ENCODE peak calls at places on chromosome 1, in ten cellular contexts. U, O, Y, C, S, T, V, Z, L and E are unnamed samples.

GRCh38 chr1:175268720-175269119 is 76.1 kb upstream of the KIAA0040 start:
- DNase-seq in V (no peak), O (no peak), Z (no peak), L (no peak), T (no peak), Y (no peak), C (no peak), S (peak), U (no peak), E (peak)

GRCh38 chr1:110185181-110185580 is 24.9 kb upstream of the KCNC4 start:
- DNase-seq in Y (peak), U (peak), V (no peak), T (no peak), S (no peak), L (no peak), C (no peak), Z (no peak), O (no peak), E (no peak)

GRCh38 chr1:48645883-48646282 is 130.8 kb downstream of the BEND5 start:
- DNase-seq in T (no peak), S (no peak), Y (no peak), O (no peak), V (no peak), U (no peak), L (no peak), C (no peak), Z (no peak), E (no peak)

GRCh38 chr1:178166625-178167024 is 72.7 kb downstream of the RASAL2 start:
- DNase-seq in L (no peak), C (no peak), U (no peak), Y (no peak), O (no peak), V (no peak), T (no peak), Z (no peak), S (no peak), E (no peak)

GRCh38 chr1:14761754-14762153 is 163.3 kb downstream of the KAZN start:
- DNase-seq in V (no peak), U (no peak), L (no peak), Z (no peak), T (no peak), C (no peak), Y (no peak), S (no peak), O (no peak), E (no peak)

GRCh38 chr1:18556364-18556763 is 74.3 kb upstream of the PAX7 start:
- DNase-seq in Y (peak), S (peak), U (no peak), O (peak), V (no peak), T (no peak), L (peak), Z (peak), C (no peak), E (no peak)

GRCh38 chr1:147491098-147491497 is 50.2 kb upstream of the BCL9 start:
- DNase-seq in O (no peak), U (no peak), V (no peak), S (no peak), Z (no peak), C (no peak), T (no peak), L (no peak), Y (no peak), E (no peak)

GRCh38 chr1:158145173-158145719 is 35.4 kb upstream of the CD1D start:
- DNase-seq in S (peak), O (no peak), Z (peak), T (no peak), C (no peak), L (peak), Y (no peak), U (no peak), V (no peak), E (no peak)

GRCh38 chr1:151710187-151710586 is 6.4 kb downstream of the CELF3 start:
- DNase-seq in T (no peak), S (no peak), C (peak), O (peak), Y (no peak), U (no peak), L (peak), Z (peak), V (peak), E (no peak)

GRCh38 chr1:22026924-22027289 is 25.4 kb downstream of the CELA3A start:
- DNase-seq in U (no peak), O (no peak), Z (no peak), C (no peak), T (no peak), Y (no peak), S (no peak), V (no peak), L (no peak), E (no peak)

GRCh38 chr1:110212165-110213142 is 2.3 kb downstream of the KCNC4 start:
- DNase-seq in S (no peak), U (no peak), C (no peak), L (no peak), Y (peak), V (no peak), Z (no peak), T (no peak), O (no peak), E (no peak)

GRCh38 chr1:183942933-183943693 is 94.4 kb downstream of the COLGALT2 start:
- DNase-seq in T (no peak), S (peak), U (peak), C (no peak), Z (peak), V (no peak), L (peak), O (peak), Y (peak), E (peak)

GRCh38 chr1:209038735-209039134 is 544.8 kb upstream of the CAMK1G start:
- DNase-seq in S (no peak), O (no peak), Y (no peak), C (no peak), V (no peak), T (no peak), U (no peak), Z (peak), L (no peak), E (peak)

GRCh38 chr1:113617438-113618141 is 141.7 kb downstream of the PHTF1 start:
- DNase-seq in C (no peak), Y (no peak), V (no peak), Z (peak), L (no peak), O (no peak), T (no peak), U (no peak), S (no peak), E (no peak)